ENCODE peak calls at places on chromosomes 4 and X, in ten cellular contexts. W, S, H, I, E, A, Z, P, L and C are unnamed samples.

GRCh38 chr4:162011039-162011438 is 152.8 kb downstream of the FSTL5 start:
- DNase-seq in A (no peak), E (no peak), L (no peak), Z (no peak), S (no peak), P (no peak), H (no peak), I (no peak), W (no peak), C (no peak)

GRCh38 chr4:153603258-153603657 is 80.8 kb upstream of the TLR2 start:
- DNase-seq in W (peak; percentile 82), Z (no peak), L (no peak), P (no peak), E (no peak), H (no peak), I (no peak), A (no peak), S (no peak), C (no peak)

GRCh38 chrX:40736170-40736505 is 796 bp upstream of the MED14 start:
- DNase-seq in P (no peak), E (no peak), W (no peak), S (no peak), A (no peak), I (no peak), L (no peak), Z (no peak), H (no peak), C (no peak)

GRCh38 chr4:57182132-57182874 is 72.1 kb upstream of the IGFBP7 start:
- DNase-seq in P (peak; percentile 69), W (no peak), E (no peak), A (no peak), I (no peak), L (no peak), S (no peak), Z (no peak), H (no peak), C (no peak)

GRCh38 chr4:2937986-2938385 is 25.2 kb downstream of the NOP14 start:
- DNase-seq in A (no peak), L (no peak), P (no peak), I (no peak), W (no peak), H (no peak), S (no peak), Z (peak; percentile 12), E (no peak), C (no peak)

GRCh38 chr4:98474408-98474844 is 184.0 kb downstream of the TSPAN5 start:
- DNase-seq in E (no peak), H (no peak), P (no peak), W (no peak), L (no peak), S (no peak), I (peak; percentile 82), A (no peak), Z (no peak), C (no peak)

GRCh38 chr4:15438939-15439524 is 11.2 kb downstream of the C1QTNF7 start:
- DNase-seq in S (no peak), H (no peak), P (no peak), A (no peak), L (no peak), Z (no peak), W (no peak), E (no peak), I (peak; percentile 19), C (no peak)

GRCh38 chr4:158521490-158522111 is at the start of gene RXFP1:
- DNase-seq in H (no peak), Z (no peak), A (no peak), E (no peak), W (no peak), I (no peak), L (no peak), S (no peak), P (no peak), C (no peak)

GRCh38 chrX:103918050-103918449 is 44.4 kb upstream of the TMSB15B start:
- DNase-seq in S (peak; percentile 30), E (peak; percentile 26), I (peak; percentile 56), Z (peak; percentile 90), P (peak; percentile 62), W (peak; percentile 68), A (peak; percentile 53), L (peak; percentile 38), H (peak; percentile 8), C (peak; percentile 10)

GRCh38 chr4:150773729-150774449 is 191.9 kb downstream of the MAB21L2 start:
- DNase-seq in E (no peak), A (no peak), Z (no peak), I (no peak), W (no peak), H (no peak), S (no peak), L (no peak), P (no peak), C (no peak)

GRCh38 chr4:121192500-121192899 is 28.4 kb upstream of the TNIP3 start:
- DNase-seq in S (no peak), P (no peak), Z (no peak), L (no peak), W (no peak), A (peak; percentile 31), H (no peak), E (no peak), I (peak; percentile 36), C (peak; percentile 18)

GRCh38 chr4:177047070-177047850 is 254.5 kb upstream of the VEGFC start:
- DNase-seq in P (peak; percentile 68), I (peak; percentile 69), W (peak; percentile 51), E (no peak), H (no peak), A (peak; percentile 52), Z (peak; percentile 69), S (peak; percentile 24), L (peak; percentile 9), C (peak; percentile 34)

GRCh38 chrX:21581479-21581878 is 76.7 kb downstream of the KLHL34 start:
- DNase-seq in Z (no peak), L (no peak), S (no peak), A (no peak), E (no peak), P (no peak), I (no peak), H (no peak), W (no peak), C (no peak)

GRCh38 chrX:133054761-133055385 is 42.0 kb downstream of the USP26 start:
- DNase-seq in A (no peak), S (no peak), H (no peak), P (no peak), L (no peak), E (no peak), Z (no peak), I (no peak), W (no peak), C (no peak)

GRCh38 chr4:43132010-43132582 is 239.6 kb downstream of the GRXCR1 start:
- DNase-seq in H (no peak), S (no peak), E (no peak), I (peak; percentile 28), A (peak; percentile 62), L (peak; percentile 21), W (peak; percentile 68), P (peak; percentile 77), Z (peak; percentile 69), C (peak; percentile 9)